ENCODE peak calls at places on chromosomes 1 and 21, in nine cellular contexts. V is tibial nerve, Q is glutamatergic neuron, G is thoracic aorta, B is dorsolateral prefrontal cortex, I is ovary, T is AG10803, Y is hepatocyte, U is brain microvascular endothelial cell. C is an unnamed sample.

GRCh38 chr1:24141311-24141997 is 1.5 kb downstream of the IL22RA1 start:
- DNase-seq in V (no peak), Q (no peak), G (no peak), B (no peak), I (no peak), T (peak), Y (peak), U (no peak), C (no peak)

GRCh38 chr1:152035406-152036315 is 1.1 kb downstream of the S100A11 start:
- DNase-seq in V (no peak), Q (no peak), G (no peak), B (no peak), I (no peak), T (peak), Y (peak), U (no peak), C (peak)

GRCh38 chr1:25042876-25043580 is 113.0 kb upstream of the RUNX3 start:
- DNase-seq in V (no peak), Q (no peak), G (no peak), B (no peak), I (no peak), T (no peak), Y (no peak), U (no peak), C (no peak)

GRCh38 chr1:223161321-223161720 is 18.3 kb upstream of the TLR5 start:
- DNase-seq in V (no peak), Q (no peak), G (no peak), B (no peak), I (no peak), T (no peak), Y (no peak), U (no peak), C (no peak)

GRCh38 chr1:248618878-248619277 is 16.0 kb downstream of the OR2T11 start:
- DNase-seq in V (peak), Q (no peak), G (no peak), B (peak), I (peak), T (peak), Y (no peak), U (peak), C (no peak)

GRCh38 chr1:68120136-68120791 is 69.8 kb upstream of the DIRAS3 start:
- DNase-seq in V (peak), Q (peak), G (peak), B (no peak), I (peak), T (peak), Y (peak), U (peak), C (peak)

GRCh38 chr21:19322360-19322759 is 918.8 kb upstream of the TMPRSS15 start:
- DNase-seq in V (no peak), Q (no peak), G (no peak), B (no peak), I (no peak), T (no peak), Y (no peak), U (no peak), C (no peak)

GRCh38 chr1:114344656-114345055 is 166.3 kb downstream of the TRIM33 start:
- DNase-seq in V (no peak), Q (no peak), G (no peak), B (no peak), I (no peak), T (no peak), Y (no peak), U (no peak), C (no peak)

GRCh38 chr1:18633428-18634155 is 2.9 kb downstream of the PAX7 start:
- DNase-seq in V (no peak), Q (no peak), G (no peak), B (no peak), I (no peak), T (no peak), Y (no peak), U (no peak), C (no peak)

GRCh38 chr1:107648071-107648470 is 316.9 kb downstream of the VAV3 start:
- DNase-seq in V (no peak), Q (no peak), G (no peak), B (no peak), I (no peak), T (peak), Y (no peak), U (peak), C (no peak)

GRCh38 chr1:115725600-115725999 is 42.9 kb downstream of the CASQ2 start:
- DNase-seq in V (peak), Q (no peak), G (no peak), B (no peak), I (peak), T (no peak), Y (no peak), U (no peak), C (peak)

GRCh38 chr21:34810786-34811185 is 142.0 kb downstream of the CLIC6 start:
- DNase-seq in V (no peak), Q (no peak), G (no peak), B (no peak), I (no peak), T (no peak), Y (no peak), U (no peak), C (no peak)

GRCh38 chr21:34813266-34813886 is 144.6 kb downstream of the CLIC6 start:
- DNase-seq in V (no peak), Q (no peak), G (no peak), B (no peak), I (no peak), T (peak), Y (no peak), U (peak), C (no peak)

GRCh38 chr21:34814529-34814951 is 145.7 kb downstream of the CLIC6 start:
- DNase-seq in V (no peak), Q (no peak), G (no peak), B (no peak), I (no peak), T (no peak), Y (no peak), U (no peak), C (no peak)

GRCh38 chr21:34811368-34811767 is 142.6 kb downstream of the CLIC6 start:
- DNase-seq in V (no peak), Q (no peak), G (no peak), B (no peak), I (no peak), T (no peak), Y (no peak), U (no peak), C (no peak)

DNA sequence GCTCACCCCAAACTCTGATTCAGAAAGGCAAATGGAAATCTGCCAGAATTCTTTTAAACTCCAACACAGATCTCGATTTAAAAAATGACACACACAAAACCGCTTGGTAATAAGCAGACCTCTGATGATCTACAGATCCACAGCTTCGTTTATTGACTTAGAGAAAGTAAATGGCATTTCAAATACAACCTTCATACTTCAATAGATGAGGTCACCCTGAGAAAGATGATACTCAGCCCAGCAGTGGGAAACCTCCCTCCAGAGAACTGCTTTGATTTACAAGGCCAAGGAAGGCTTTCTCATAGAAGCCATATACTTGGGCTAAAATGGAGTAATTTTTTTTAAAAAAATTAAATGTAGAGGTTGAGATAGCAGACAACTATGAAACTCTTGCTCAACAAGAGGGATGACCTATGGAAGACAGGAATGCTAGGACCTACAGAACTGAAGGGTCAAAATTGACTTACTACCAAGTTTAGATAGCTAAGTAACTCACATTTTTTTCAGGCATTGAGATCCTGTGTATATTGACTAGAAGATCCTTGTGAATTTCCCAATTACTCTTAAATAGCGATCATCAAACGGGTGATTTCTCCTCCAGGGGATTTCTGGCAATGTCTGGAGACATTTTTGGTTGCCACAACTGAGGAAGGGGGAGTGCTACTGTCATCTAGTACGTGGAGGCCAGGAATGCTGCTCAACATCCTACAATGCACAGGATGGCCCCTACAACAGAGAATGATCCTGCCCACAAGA is 143.9 kb downstream of the CLIC6 start:
- DNase-seq in V (no peak), Q (no peak), G (no peak), B (no peak), I (no peak), T (peak), Y (peak), U (peak), C (no peak)
- TF ChIP-seq CTCF in V (no peak), Q (no peak), G (no peak), B (no peak), I (no peak), T (no peak), Y (no peak), U (no peak), C (no peak)

GRCh38 chr21:37759777-37760176 is 156.5 kb downstream of the KCNJ6 start:
- DNase-seq in V (no peak), Q (no peak), G (no peak), B (no peak), I (no peak), T (no peak), Y (no peak), U (no peak), C (no peak)

GRCh38 chr21:37763298-37763697 is 153.0 kb downstream of the KCNJ6 start:
- DNase-seq in V (no peak), Q (no peak), G (no peak), B (no peak), I (no peak), T (no peak), Y (no peak), U (no peak), C (no peak)

GRCh38 chr21:37762606-37763005 is 153.7 kb downstream of the KCNJ6 start:
- DNase-seq in V (no peak), Q (peak), G (no peak), B (no peak), I (no peak), T (peak), Y (no peak), U (no peak), C (no peak)

GRCh38 chr21:37757631-37758376 is 158.5 kb downstream of the KCNJ6 start:
- DNase-seq in V (no peak), Q (no peak), G (no peak), B (no peak), I (no peak), T (no peak), Y (no peak), U (no peak), C (no peak)

DNA sequence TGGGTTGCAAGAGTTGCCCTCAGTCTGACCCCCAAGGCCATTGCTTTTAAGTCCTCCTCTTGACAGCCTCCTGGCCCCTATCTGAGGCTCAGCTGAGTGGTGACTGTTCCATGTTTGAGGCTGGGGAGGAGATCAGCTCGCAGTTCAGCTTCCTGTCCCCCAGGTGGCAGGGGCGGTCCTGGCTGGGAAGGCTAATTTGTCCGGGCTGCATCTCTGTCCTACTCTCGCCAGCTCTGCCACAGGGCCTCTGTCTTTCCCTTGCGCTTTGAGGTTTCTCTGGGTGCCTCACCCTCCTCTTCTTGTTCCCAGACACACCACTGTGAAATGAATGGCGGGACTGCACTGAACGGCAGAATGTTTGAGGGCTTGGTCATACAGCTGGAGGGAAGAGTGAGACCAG is 157.3 kb downstream of the KCNJ6 start:
- DNase-seq in V (no peak), Q (peak), G (no peak), B (no peak), I (no peak), T (peak), Y (peak), U (peak), C (peak)
- TF ChIP-seq CTCF in V (no peak), Q (peak), G (peak), B (no peak), I (no peak), T (peak), Y (peak), U (peak), C (peak)

GRCh38 chr1:209796733-209797025 is 9.3 kb downstream of the IRF6 start:
- DNase-seq in V (no peak), Q (no peak), G (no peak), B (no peak), I (no peak), T (no peak), Y (peak), U (no peak), C (no peak)

GRCh38 chr1:209800984-209801834 is 4.7 kb downstream of the IRF6 start:
- DNase-seq in V (peak), Q (no peak), G (no peak), B (no peak), I (peak), T (peak), Y (no peak), U (no peak), C (no peak)

GRCh38 chr1:209802117-209802779 is 3.7 kb downstream of the IRF6 start:
- DNase-seq in V (no peak), Q (no peak), G (no peak), B (no peak), I (no peak), T (no peak), Y (no peak), U (no peak), C (no peak)

GRCh38 chr1:209802780-209803152 is 3.2 kb downstream of the IRF6 start:
- DNase-seq in V (no peak), Q (no peak), G (no peak), B (no peak), I (no peak), T (no peak), Y (no peak), U (no peak), C (no peak)

GRCh38 chr1:209797978-209798639 is 7.8 kb downstream of the IRF6 start:
- DNase-seq in V (no peak), Q (no peak), G (no peak), B (no peak), I (no peak), T (peak), Y (no peak), U (no peak), C (no peak)
- TF ChIP-seq CTCF in V (no peak), Q (no peak), G (no peak), B (no peak), I (no peak), T (peak), Y (no peak), U (peak), C (no peak)

GRCh38 chr1:201583663-201584062 is 44.7 kb downstream of the NAV1 start:
- DNase-seq in V (no peak), Q (no peak), G (no peak), B (no peak), I (no peak), T (no peak), Y (no peak), U (no peak), C (no peak)

GRCh38 chr1:201585099-201585498 is 46.2 kb downstream of the NAV1 start:
- DNase-seq in V (no peak), Q (no peak), G (no peak), B (no peak), I (no peak), T (peak), Y (no peak), U (peak), C (no peak)

GRCh38 chr1:201584510-201584991 is 45.6 kb downstream of the NAV1 start:
- DNase-seq in V (no peak), Q (no peak), G (no peak), B (no peak), I (no peak), T (peak), Y (peak), U (peak), C (no peak)

GRCh38 chr1:201582977-201583376 is 44.0 kb downstream of the NAV1 start:
- DNase-seq in V (no peak), Q (no peak), G (no peak), B (no peak), I (no peak), T (no peak), Y (no peak), U (no peak), C (no peak)

GRCh38 chr1:201582261-201582951 is 43.5 kb downstream of the NAV1 start:
- DNase-seq in V (peak), Q (no peak), G (no peak), B (no peak), I (no peak), T (peak), Y (peak), U (peak), C (no peak)
- TF ChIP-seq CTCF in V (no peak), Q (no peak), G (no peak), B (no peak), I (no peak), T (peak), Y (no peak), U (peak), C (no peak)

DNA sequence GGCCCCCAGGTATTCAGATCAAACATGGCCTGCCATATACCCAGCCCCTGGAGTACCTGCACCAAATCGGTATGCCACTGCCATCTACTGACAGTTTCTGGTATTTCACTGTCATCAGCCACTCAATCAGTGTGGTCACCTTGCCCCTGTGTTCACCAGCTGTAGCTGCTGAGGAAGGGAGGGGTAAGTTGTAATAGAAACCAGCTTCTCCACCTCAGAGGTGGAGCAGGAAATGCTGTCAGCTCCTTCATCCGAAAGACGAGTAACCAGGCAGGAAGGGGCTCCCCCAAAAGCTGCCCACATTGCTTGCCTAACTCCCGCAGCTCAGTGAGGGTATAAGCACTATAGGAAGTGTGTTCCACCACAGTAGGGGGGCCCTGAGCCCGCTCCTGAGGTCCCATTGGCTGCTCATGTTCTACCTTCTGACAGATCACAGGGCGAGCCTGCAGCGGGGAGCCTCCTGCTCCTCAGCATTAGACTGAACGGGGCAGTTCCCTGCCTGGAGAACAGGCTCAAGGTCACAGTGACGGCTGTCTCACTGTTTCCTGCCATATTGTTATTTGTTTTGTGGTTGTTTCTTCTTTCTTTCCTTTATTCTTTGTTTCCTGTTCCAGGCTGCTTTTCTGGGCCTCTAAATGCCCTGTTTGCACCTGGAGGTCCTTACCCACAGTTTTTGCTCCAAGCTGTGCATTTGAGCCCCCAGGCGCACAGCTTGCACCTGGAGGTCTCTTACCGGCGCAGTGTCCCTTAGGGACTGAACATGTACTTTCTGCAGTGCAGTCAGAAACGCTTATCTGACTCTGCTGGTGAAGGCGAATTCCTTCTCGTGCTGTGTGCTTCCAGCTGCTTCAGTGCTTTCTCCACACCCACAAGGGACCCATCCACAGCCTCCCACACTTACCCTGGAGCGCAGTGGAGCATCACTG is 1638.3 kb downstream of the MRPL39 start:
- DNase-seq in V (peak), Q (peak), G (no peak), B (no peak), I (no peak), T (no peak), Y (peak), U (peak), C (peak)
- TF ChIP-seq CTCF in V (peak), Q (peak), G (peak), B (no peak), I (no peak), T (no peak), Y (peak), U (peak), C (peak)

GRCh38 chr1:9653195-9653782 is 1.8 kb downstream of the PIK3CD start:
- DNase-seq in V (no peak), Q (no peak), G (no peak), B (no peak), I (no peak), T (no peak), Y (no peak), U (no peak), C (no peak)
- TF ChIP-seq CTCF in V (no peak), Q (no peak), G (no peak), B (no peak), I (no peak), T (no peak), Y (no peak), U (no peak), C (no peak)

GRCh38 chr21:43210454-43211084 is 41.8 kb downstream of the CRYAA start:
- DNase-seq in V (peak), Q (no peak), G (no peak), B (no peak), I (no peak), T (no peak), Y (no peak), U (no peak), C (no peak)

GRCh38 chr21:43208561-43209332 is 39.9 kb downstream of the CRYAA start:
- DNase-seq in V (peak), Q (no peak), G (no peak), B (no peak), I (no peak), T (no peak), Y (no peak), U (no peak), C (no peak)

GRCh38 chr21:43207868-43208267 is 39.1 kb downstream of the CRYAA start:
- DNase-seq in V (no peak), Q (no peak), G (no peak), B (no peak), I (no peak), T (no peak), Y (no peak), U (no peak), C (no peak)

GRCh38 chr21:43209575-43210453 is 41.0 kb downstream of the CRYAA start:
- DNase-seq in V (peak), Q (no peak), G (no peak), B (no peak), I (no peak), T (peak), Y (peak), U (peak), C (no peak)

GRCh38 chr21:43211085-43212071 is 42.6 kb downstream of the CRYAA start:
- DNase-seq in V (peak), Q (peak), G (no peak), B (no peak), I (no peak), T (no peak), Y (peak), U (no peak), C (peak)
- TF ChIP-seq CTCF in V (no peak), Q (no peak), G (no peak), B (no peak), I (peak), T (peak), Y (peak), U (peak), C (peak)

GRCh38 chr1:153658400-153659174 is at the start of gene SNAPIN:
- DNase-seq in V (peak), Q (peak), G (peak), B (peak), I (peak), T (peak), Y (peak), U (peak), C (peak)
- TF ChIP-seq CTCF in V (no peak), Q (no peak), G (no peak), B (peak), I (peak), T (no peak), Y (no peak), U (peak), C (no peak)

DNA sequence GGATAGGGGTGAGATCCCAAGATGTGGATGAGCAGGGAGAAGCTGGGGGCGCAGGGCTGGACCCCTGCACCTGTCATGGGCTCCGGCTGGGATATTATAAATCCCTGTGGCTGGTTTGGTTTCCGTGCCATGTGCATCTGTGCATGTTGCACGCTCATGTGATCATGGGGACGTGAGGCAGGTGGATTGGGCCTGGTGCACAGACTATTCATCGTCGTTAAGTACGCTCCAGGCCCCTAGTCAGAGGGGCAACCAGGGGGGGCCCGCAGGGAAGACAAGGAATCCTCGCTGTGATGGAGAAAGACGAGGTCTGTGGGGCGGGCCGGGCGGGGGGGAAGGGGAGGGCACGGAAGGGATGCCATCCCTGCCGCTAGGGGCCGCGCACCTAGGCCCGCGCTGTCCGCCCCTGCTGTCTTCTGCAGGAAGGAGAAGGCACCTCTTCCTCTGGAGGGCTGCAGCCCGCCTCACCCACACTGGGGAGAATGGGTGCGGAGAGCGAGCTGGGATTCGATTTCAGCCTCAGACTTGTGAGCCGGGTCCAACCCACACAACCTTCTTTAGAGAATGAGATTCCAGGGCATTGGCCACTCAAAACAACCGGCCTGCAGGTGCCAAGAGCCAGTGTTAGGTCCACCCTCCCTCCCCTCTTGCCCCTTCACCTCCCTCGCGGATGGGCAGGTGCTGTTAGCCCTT is 766 bp upstream of the LRP8 start:
- DNase-seq in V (no peak), Q (no peak), G (no peak), B (peak), I (peak), T (no peak), Y (no peak), U (no peak), C (peak)
- TF ChIP-seq CTCF in V (peak), Q (peak), G (no peak), B (no peak), I (no peak), T (no peak), Y (peak), U (peak), C (peak)

C was measured in nephron progenitor cell.